ENCODE peak calls at places on chromosomes 11 and 22, in nine cellular contexts. E is NCI-H345; R is NCI-H1930; J is NCI-H1048; B is activated CD4-positive, alpha-beta T cell treated with anti-CD3 and anti-CD28 coated beads, Interleukin-2, amount 50 U/mL, for 48 hours; I is fibroblast of the aortic adventitia; G is stromal cell of bone marrow; S is sciatic nerve; A is SJSA1. K is an unnamed sample.

GRCh38 chr11:17748044-17748443 is 13.5 kb downstream of the KCNC1 start:
- DNase-seq in E (no peak), R (no peak), J (no peak), B (no peak), I (no peak), G (no peak), S (no peak), A (no peak), K (no peak)

GRCh38 chr11:29554000-29554399 is 462.8 kb downstream of the KCNA4 start:
- DNase-seq in E (no peak), R (no peak), J (no peak), B (no peak), I (no peak), G (no peak), S (no peak), A (no peak), K (no peak)

GRCh38 chr11:124759268-124760204 is 2.6 kb downstream of the ESAM start:
- DNase-seq in E (no peak), R (no peak), J (no peak), B (no peak), I (no peak), G (no peak), S (no peak), A (no peak), K (no peak)

GRCh38 chr11:44987506-44987905 is 36.8 kb upstream of the TP53I11 start:
- DNase-seq in E (no peak), R (no peak), J (no peak), B (no peak), I (no peak), G (no peak), S (peak; percentile 13), A (no peak), K (no peak)

GRCh38 chr11:66956689-66957290 is 1.4 kb downstream of the PC start:
- DNase-seq in E (peak; percentile 4), R (no peak), J (no peak), B (no peak), I (peak; percentile 58), G (no peak), S (no peak), A (peak; percentile 54), K (peak; percentile 33)

GRCh38 chr11:27467181-27467913 is 5.2 kb downstream of the LGR4 start:
- DNase-seq in E (no peak), R (no peak), J (no peak), B (no peak), I (no peak), G (no peak), S (no peak), A (no peak), K (no peak)

GRCh38 chr22:44975444-44976262 is 34.2 kb downstream of the PHF21B start:
- DNase-seq in E (peak; percentile 14), R (no peak), J (peak; percentile 87), B (peak; percentile 84), I (peak; percentile 83), G (peak; percentile 65), S (peak; percentile 87), A (peak; percentile 75), K (no peak)

GRCh38 chr11:112103446-112103845 is 16.8 kb downstream of the SDHD start:
- DNase-seq in E (no peak), R (no peak), J (no peak), B (no peak), I (no peak), G (no peak), S (no peak), A (no peak), K (no peak)

GRCh38 chr11:26964335-26964734 is 29.6 kb upstream of the FIBIN start:
- DNase-seq in E (no peak), R (no peak), J (no peak), B (no peak), I (peak; percentile 66), G (no peak), S (no peak), A (no peak), K (no peak)

GRCh38 chr22:27138471-27138870 is 481.1 kb downstream of the MIAT start:
- DNase-seq in E (no peak), R (no peak), J (no peak), B (no peak), I (no peak), G (no peak), S (no peak), A (no peak), K (no peak)

GRCh38 chr11:2707736-2708135 is 7.9 kb upstream of the KCNQ1OT1 start:
- DNase-seq in E (no peak), R (no peak), J (no peak), B (no peak), I (no peak), G (no peak), S (no peak), A (no peak), K (no peak)

GRCh38 chr11:72072348-72072747 is 8.0 kb downstream of the NUMA1 start:
- DNase-seq in E (no peak), R (no peak), J (no peak), B (no peak), I (peak; percentile 84), G (no peak), S (no peak), A (peak; percentile 67), K (no peak)

GRCh38 chr22:24583972-24584790 is 8.7 kb downstream of the LRRC75B start:
- DNase-seq in E (no peak), R (no peak), J (no peak), B (no peak), I (no peak), G (no peak), S (no peak), A (no peak), K (no peak)

GRCh38 chr11:134312223-134312622 is 19.6 kb upstream of the GLB1L2 start:
- DNase-seq in E (no peak), R (no peak), J (no peak), B (no peak), I (no peak), G (no peak), S (no peak), A (no peak), K (no peak)

GRCh38 chr11:6062691-6063358 is 32.3 kb upstream of the OR56A1 start:
- DNase-seq in E (no peak), R (no peak), J (no peak), B (no peak), I (no peak), G (no peak), S (no peak), A (no peak), K (no peak)